ENCODE peak calls at places on chromosomes 13 and 19, in ten cellular contexts. C, O, N, J, T, I, P, B, R and Q are unnamed samples.

GRCh38 chr19:19866599-19867248 is 1.0 kb downstream of the ZNF253 start:
- DNase-seq in C (peak), O (peak), N (no peak), J (no peak), T (peak), I (peak), P (no peak), B (no peak), R (peak), Q (peak)

GRCh38 chr19:34173145-34173956 is 1.0 kb downstream of the LSM14A start:
- DNase-seq in C (no peak), O (peak), N (peak), J (no peak), T (peak), I (peak), P (no peak), B (peak), R (peak), Q (peak)

GRCh38 chr13:35210234-35210633 is 266.3 kb downstream of the MAB21L1 start:
- DNase-seq in C (no peak), O (no peak), N (no peak), J (no peak), T (no peak), I (no peak), P (no peak), B (no peak), R (no peak), Q (peak)

GRCh38 chr19:1407662-1408299 is 395 bp downstream of the DAZAP1 start:
- DNase-seq in C (peak), O (peak), N (peak), J (peak), T (no peak), I (peak), P (no peak), B (no peak), R (peak), Q (peak)

GRCh38 chr19:51122112-51122981 is 2.4 kb upstream of the SIGLEC9 start:
- DNase-seq in C (no peak), O (no peak), N (no peak), J (no peak), T (no peak), I (no peak), P (no peak), B (peak), R (no peak), Q (no peak)

GRCh38 chr13:27329210-27329609 is 58.6 kb downstream of the RASL11A start:
- DNase-seq in C (no peak), O (no peak), N (no peak), J (no peak), T (no peak), I (no peak), P (no peak), B (no peak), R (no peak), Q (no peak)

GRCh38 chr19:34120846-34121639 is 51.3 kb upstream of the LSM14A start:
- DNase-seq in C (peak), O (peak), N (no peak), J (no peak), T (peak), I (no peak), P (no peak), B (peak), R (no peak), Q (peak)

GRCh38 chr13:23963184-23963931 is 66.1 kb upstream of the C1QTNF9B start:
- DNase-seq in C (no peak), O (no peak), N (no peak), J (no peak), T (no peak), I (no peak), P (no peak), B (no peak), R (no peak), Q (no peak)

GRCh38 chr13:29707876-29708543 is 112.5 kb upstream of the SLC7A1 start:
- DNase-seq in C (peak), O (peak), N (peak), J (no peak), T (peak), I (no peak), P (no peak), B (peak), R (no peak), Q (peak)

GRCh38 chr19:15934332-15935078 is at the start of gene CYP4F11:
- DNase-seq in C (no peak), O (no peak), N (peak), J (no peak), T (no peak), I (no peak), P (peak), B (no peak), R (peak), Q (no peak)

GRCh38 chr19:48543121-48543710 is 8.8 kb upstream of the SULT2B1 start:
- DNase-seq in C (no peak), O (no peak), N (no peak), J (no peak), T (no peak), I (no peak), P (no peak), B (peak), R (no peak), Q (no peak)